ENCODE peak calls at places on chromosomes 2 and 18, in five cellular contexts. C, Z, Q, P and A are unnamed samples.

GRCh38 chr2:191610749-191611148 is 67.2 kb upstream of the NABP1 start:
- DNase-seq in Z (no peak), P (no peak), C (no peak), Q (peak), A (no peak)

GRCh38 chr2:74399785-74400184 is 19.7 kb upstream of the DCTN1 start:
- DNase-seq in Z (peak), Q (peak), C (no peak), P (no peak), A (no peak)

GRCh38 chr2:15279181-15279876 is 281.8 kb downstream of the NBAS start:
- DNase-seq in P (no peak), Z (no peak), C (peak), Q (no peak), A (no peak)

GRCh38 chr2:8412082-8412481 is 269.8 kb upstream of the ID2 start:
- DNase-seq in Q (no peak), Z (peak), C (no peak), P (no peak), A (no peak)

GRCh38 chr2:111990856-111991255 is 64.2 kb upstream of the TMEM87B start:
- DNase-seq in Q (no peak), P (no peak), Z (no peak), C (no peak), A (no peak)

GRCh38 chr2:677056-677949 is at the start of gene TMEM18:
- DNase-seq in C (peak), Q (peak), Z (peak), P (peak), A (no peak)

GRCh38 chr2:23719721-23720120 is 207.2 kb downstream of the ATAD2B start:
- DNase-seq in C (no peak), Z (no peak), Q (no peak), P (no peak), A (no peak)

GRCh38 chr18:79698668-79699335 is 19.2 kb downstream of the CTDP1 start:
- DNase-seq in P (no peak), Q (no peak), Z (no peak), C (no peak), A (no peak)

GRCh38 chr2:38095079-38095478 is 19.1 kb upstream of the CYP1B1 start:
- DNase-seq in P (no peak), Z (no peak), C (no peak), Q (no peak), A (no peak)